ENCODE peak calls at places on chromosome 11, in six cellular contexts. I is A549; H is CD8-positive, alpha-beta T cell; E is AG09309; A is tibial nerve; M is neural crest cell. Y is an unnamed sample.
A peak's percentile ranks its signal among the peaks of the same experiment; 100 is the strongest.

GRCh38 chr11:12687216-12687623 is 13.0 kb downstream of the TEAD1 start:
- DNase-seq in I (no peak), H (no peak), E (no peak), A (no peak), M (no peak), Y (no peak)

GRCh38 chr11:2518112-2518982 is 73.5 kb downstream of the KCNQ1 start:
- DNase-seq in I (no peak), H (peak; percentile 3), E (no peak), A (peak; percentile 7), M (no peak), Y (peak; percentile 7)

GRCh38 chr11:70678931-70679900 is 280.9 kb downstream of the CTTN start:
- DNase-seq in I (no peak), H (no peak), E (no peak), A (no peak), M (no peak), Y (no peak)

GRCh38 chr11:69842746-69843528 is 23.7 kb upstream of the FGF3 start:
- DNase-seq in I (no peak), H (no peak), E (no peak), A (no peak), M (no peak), Y (no peak)

GRCh38 chr11:108135845-108136599 is 14.7 kb downstream of the ACAT1 start:
- DNase-seq in I (no peak), H (no peak), E (no peak), A (no peak), M (no peak), Y (no peak)

GRCh38 chr11:44842219-44842618 is 108.5 kb downstream of the TP53I11 start:
- DNase-seq in I (no peak), H (no peak), E (peak; percentile 78), A (no peak), M (no peak), Y (no peak)

GRCh38 chr11:75813126-75813525 is 1.9 kb upstream of the UVRAG start:
- DNase-seq in I (no peak), H (no peak), E (no peak), A (no peak), M (no peak), Y (no peak)

GRCh38 chr11:123536690-123537437 is 106.8 kb downstream of the GRAMD1B start:
- DNase-seq in I (no peak), H (no peak), E (no peak), A (no peak), M (no peak), Y (no peak)

GRCh38 chr11:14537134-14537599 is 17.0 kb upstream of the PSMA1 start:
- DNase-seq in I (peak; percentile 65), H (peak; percentile 53), E (no peak), A (no peak), M (peak; percentile 26), Y (no peak)

GRCh38 chr11:35796542-35796941 is 134.0 kb downstream of the TRIM44 start:
- DNase-seq in I (no peak), H (no peak), E (no peak), A (no peak), M (no peak), Y (no peak)

GRCh38 chr11:118918686-118919280 is 6.9 kb downstream of the BCL9L start:
- DNase-seq in I (no peak), H (peak; percentile 56), E (no peak), A (no peak), M (no peak), Y (no peak)

GRCh38 chr11:11406652-11407051 is 53.6 kb upstream of the CSNK2A3 start:
- DNase-seq in I (no peak), H (no peak), E (no peak), A (no peak), M (no peak), Y (no peak)

GRCh38 chr11:95230054-95231034 is 658 bp downstream of the SESN3 start:
- DNase-seq in I (peak; percentile 7), H (peak; percentile 32), E (no peak), A (no peak), M (peak; percentile 29), Y (peak; percentile 27)

GRCh38 chr11:1208361-1209261 is 14.3 kb upstream of the MUC5B start:
- DNase-seq in I (no peak), H (no peak), E (no peak), A (peak; percentile 6), M (no peak), Y (no peak)

GRCh38 chr11:114282488-114282887 is 13.7 kb upstream of the NNMT start:
- DNase-seq in I (no peak), H (no peak), E (no peak), A (no peak), M (no peak), Y (no peak)

GRCh38 chr11:45864041-45864440 is 16.8 kb downstream of the CRY2 start:
- DNase-seq in I (no peak), H (no peak), E (no peak), A (no peak), M (no peak), Y (no peak)

GRCh38 chr11:91790873-91791468 is 433.6 kb upstream of the FAT3 start:
- DNase-seq in I (no peak), H (no peak), E (no peak), A (no peak), M (no peak), Y (no peak)

GRCh38 chr11:128563942-128564641 is 23.3 kb downstream of the ETS1 start:
- DNase-seq in I (no peak), H (no peak), E (no peak), A (no peak), M (no peak), Y (no peak)

GRCh38 chr11:8067929-8068575 is 13.0 kb upstream of the TUB start:
- DNase-seq in I (no peak), H (no peak), E (no peak), A (no peak), M (no peak), Y (no peak)

GRCh38 chr11:62104816-62105610 is 18.8 kb upstream of the INCENP start:
- DNase-seq in I (no peak), H (no peak), E (peak; percentile 61), A (no peak), M (no peak), Y (no peak)

GRCh38 chr11:93251922-93252321 is 54.1 kb upstream of the SLC36A4 start:
- DNase-seq in I (no peak), H (no peak), E (no peak), A (no peak), M (no peak), Y (no peak)

GRCh38 chr11:26953770-26954392 is 40.0 kb upstream of the FIBIN start:
- DNase-seq in I (no peak), H (no peak), E (no peak), A (no peak), M (no peak), Y (no peak)

GRCh38 chr11:47243454-47243853 is 5.2 kb downstream of the ACP2 start:
- DNase-seq in I (no peak), H (no peak), E (no peak), A (no peak), M (no peak), Y (no peak)

GRCh38 chr11:29485641-29486040 is 531.2 kb downstream of the KCNA4 start:
- DNase-seq in I (no peak), H (no peak), E (no peak), A (no peak), M (no peak), Y (no peak)

GRCh38 chr11:29484548-29484947 is 532.3 kb downstream of the KCNA4 start:
- DNase-seq in I (no peak), H (no peak), E (no peak), A (no peak), M (no peak), Y (no peak)

GRCh38 chr11:29481721-29482120 is 535.1 kb downstream of the KCNA4 start:
- DNase-seq in I (no peak), H (no peak), E (no peak), A (no peak), M (no peak), Y (no peak)

GRCh38 chr11:29486301-29486700 is 530.5 kb downstream of the KCNA4 start:
- DNase-seq in I (no peak), H (no peak), E (no peak), A (no peak), M (no peak), Y (no peak)

GRCh38 chr11:29482510-29482909 is 534.3 kb downstream of the KCNA4 start:
- DNase-seq in I (no peak), H (no peak), E (no peak), A (no peak), M (no peak), Y (no peak)
- TF ChIP-seq CTCF in I (no peak), H (no peak), E (no peak), A (no peak), M (no peak), Y (no peak)

DNA sequence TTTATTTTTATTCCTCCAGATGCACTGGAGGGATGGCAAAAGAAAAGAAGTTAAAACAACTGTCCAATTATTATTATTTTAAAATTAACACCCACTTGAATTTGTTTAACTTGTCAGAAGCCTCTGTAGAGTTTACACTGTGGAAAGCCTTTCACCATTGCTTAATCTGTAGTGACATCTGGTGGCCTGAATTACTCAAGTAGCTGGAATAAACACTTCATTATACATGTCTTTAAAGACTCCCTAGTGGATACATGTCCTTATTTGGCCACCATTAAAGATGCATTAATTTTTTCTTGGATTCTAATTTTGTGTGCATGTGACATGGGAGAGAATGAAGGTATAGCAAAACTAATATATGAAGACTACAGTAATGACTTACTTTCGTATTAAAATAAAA is 1496.5 kb downstream of the FAM181B start:
- DNase-seq in I (no peak), H (no peak), E (no peak), A (no peak), M (peak; percentile 16), Y (no peak)
- TF ChIP-seq CTCF in I (peak; percentile 29), H (no peak), E (no peak), A (peak; percentile 29), M (peak; percentile 85), Y (peak; percentile 80)

DNA sequence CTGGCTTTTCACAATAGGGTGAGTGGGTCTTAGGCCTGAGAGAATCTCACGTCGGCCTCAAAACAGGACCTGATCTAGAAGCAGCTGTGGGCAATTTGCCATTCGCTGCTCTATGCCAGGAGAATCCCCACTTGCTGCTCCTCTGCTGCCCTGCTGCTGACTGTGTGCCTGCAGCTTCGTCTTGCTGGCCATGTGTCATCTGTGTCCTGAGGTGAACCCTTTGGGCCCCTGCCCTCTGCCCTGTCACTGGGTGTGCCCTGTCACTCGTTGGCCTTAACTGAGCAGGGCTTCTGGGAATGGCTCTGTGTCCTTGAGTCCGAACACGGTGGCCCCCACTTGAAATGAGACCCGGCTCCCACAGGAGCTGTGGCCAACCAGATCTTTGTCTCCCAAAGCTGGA is 6.2 kb downstream of the NAA40 start:
- DNase-seq in I (no peak), H (no peak), E (no peak), A (no peak), M (no peak), Y (no peak)
- TF ChIP-seq CTCF in I (no peak), H (no peak), E (no peak), A (no peak), M (no peak), Y (no peak)

DNA sequence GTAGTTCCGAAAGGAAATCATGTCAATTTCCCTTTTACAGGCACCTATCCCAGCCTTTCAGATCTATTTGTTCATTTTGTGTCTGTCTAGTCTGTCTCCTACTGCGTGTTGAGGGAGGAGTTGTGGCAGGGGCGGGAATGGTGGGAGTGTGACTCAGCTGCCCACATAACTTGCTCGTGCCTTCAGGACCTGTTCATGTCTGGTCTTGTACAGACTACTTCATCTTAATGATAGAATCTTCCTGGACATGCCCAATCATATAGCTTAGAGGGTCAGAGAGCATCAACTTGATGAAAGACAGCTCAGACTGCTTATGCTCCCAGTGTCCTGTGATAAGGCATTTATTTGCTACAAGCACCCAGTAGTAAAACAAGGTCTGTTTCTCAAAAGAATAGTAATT is 61.0 kb upstream of the BIRC3 start:
- DNase-seq in I (no peak), H (no peak), E (no peak), A (no peak), M (no peak), Y (no peak)
- TF ChIP-seq CTCF in I (no peak), H (no peak), E (no peak), A (no peak), M (no peak), Y (no peak)

Y was measured in progenitor cell of endocrine pancreas.